ENCODE peak calls at places on chromosomes 12 and 14, in ten cellular contexts. L is stimulated activated naive CD8-positive, alpha-beta T cell treated with anti-CD3 and anti-CD28 coated beads, Interleukin-15, Interleukin-2, amounts not matched to agents 100 U/mL and 50 U/mL, for 24 hours; G is CD8-positive, alpha-beta T cell; C is lower lobe of right lung; J is HepG2; X is naive thymus-derived CD4-positive, alpha-beta T cell; R is foreskin keratinocyte; H is gastroesophageal sphincter; N is effector memory CD8-positive, alpha-beta T cell; P is left colon. S is an unnamed sample.

GRCh38 chr12:54749191-54749818 is 101.1 kb upstream of the DCD start:
- ATAC-seq in N (peak), C (peak), G (peak), R (peak), L (peak), P (peak), J (no peak), X (peak), H (no peak), S (peak)

GRCh38 chr14:50530358-50530757 is 2.0 kb downstream of the MAP4K5 start:
- ATAC-seq in G (no peak), L (no peak), H (no peak), P (no peak), C (no peak), R (no peak), N (no peak), J (no peak), X (no peak), S (no peak)

GRCh38 chr12:1551496-1551895 is 42.9 kb downstream of the FBXL14 start:
- ATAC-seq in G (no peak), J (no peak), P (no peak), R (no peak), L (no peak), C (no peak), N (no peak), X (no peak), H (no peak), S (no peak)

GRCh38 chr14:56118611-56119181 is 485 bp downstream of the PELI2 start:
- ATAC-seq in P (peak), C (peak), G (peak), L (peak), X (peak), R (peak), H (peak), N (peak), J (peak), S (peak)

GRCh38 chr12:47766496-47767196 is 6.4 kb upstream of the SLC48A1 start:
- ATAC-seq in R (no peak), C (peak), H (no peak), G (peak), N (peak), L (peak), J (no peak), P (peak), X (peak), S (no peak)

GRCh38 chr12:1616233-1617066 is 12.6 kb upstream of the WNT5B start:
- ATAC-seq in G (no peak), P (no peak), C (peak), R (peak), N (no peak), X (peak), J (no peak), H (no peak), L (no peak), S (peak)

GRCh38 chr12:88578821-88579518 is 1.3 kb downstream of the KITLG start:
- ATAC-seq in G (no peak), N (no peak), J (peak), X (no peak), R (peak), P (peak), H (no peak), C (peak), L (no peak), S (no peak)

GRCh38 chr12:132695431-132695830 is 8.0 kb downstream of the PXMP2 start:
- ATAC-seq in P (peak), N (no peak), R (peak), J (no peak), X (no peak), H (no peak), L (no peak), G (no peak), C (no peak), S (peak)

GRCh38 chr12:66910366-66910974 is 231.6 kb upstream of the GRIP1 start:
- ATAC-seq in G (no peak), X (peak), P (no peak), J (no peak), L (no peak), H (no peak), R (no peak), C (no peak), N (no peak), S (no peak)

GRCh38 chr12:32312049-32312670 is 87.2 kb upstream of the FGD4 start:
- ATAC-seq in H (no peak), R (peak), G (peak), X (peak), J (peak), L (no peak), N (peak), C (no peak), P (peak), S (peak)

GRCh38 chr12:113820310-113820709 is 145.8 kb downstream of the RBM19 start:
- ATAC-seq in L (no peak), J (no peak), N (no peak), R (no peak), C (no peak), G (no peak), P (no peak), H (no peak), X (no peak), S (no peak)

GRCh38 chr12:132723015-132723763 is 12.5 kb downstream of the PGAM5 start:
- ATAC-seq in L (no peak), C (no peak), P (no peak), J (no peak), X (no peak), R (no peak), H (no peak), G (no peak), N (no peak), S (peak)

GRCh38 chr14:66638688-66639087 is 130.7 kb downstream of the GPHN start:
- ATAC-seq in C (no peak), P (no peak), L (no peak), G (no peak), N (no peak), R (peak), H (no peak), J (no peak), X (no peak), S (no peak)

GRCh38 chr14:101819251-101819990 is 57.9 kb downstream of the PPP2R5C start:
- ATAC-seq in C (no peak), N (peak), P (no peak), J (no peak), G (peak), X (peak), H (no peak), L (no peak), R (no peak), S (no peak)

GRCh38 chr12:62778187-62778586 is 156.8 kb downstream of the PPM1H start:
- ATAC-seq in R (no peak), G (no peak), X (no peak), H (no peak), P (no peak), C (no peak), J (no peak), N (no peak), L (no peak), S (no peak)

GRCh38 chr12:92735131-92735721 is 32.4 kb downstream of the PLEKHG7 start:
- ATAC-seq in X (no peak), P (no peak), L (no peak), G (no peak), H (peak), N (no peak), R (peak), C (peak), J (no peak), S (peak)

GRCh38 chr12:8612629-8613028 is at the start of gene AICDA:
- ATAC-seq in R (no peak), X (no peak), C (no peak), L (no peak), H (no peak), J (no peak), N (no peak), G (no peak), P (no peak), S (no peak)

GRCh38 chr14:49940805-49941421 is 48.0 kb downstream of the ARF6 start:
- ATAC-seq in J (no peak), H (no peak), N (peak), C (no peak), P (no peak), L (no peak), R (no peak), X (peak), G (peak), S (peak)

GRCh38 chr12:108447168-108447840 is 67.8 kb upstream of the FICD start:
- ATAC-seq in N (no peak), J (no peak), H (no peak), P (no peak), X (no peak), G (no peak), L (no peak), C (no peak), R (no peak), S (no peak)

GRCh38 chr12:92244036-92244435 is 98.4 kb upstream of the BTG1 start:
- ATAC-seq in C (peak), P (no peak), L (no peak), G (no peak), J (no peak), H (peak), N (no peak), X (no peak), R (no peak), S (no peak)

GRCh38 chr14:75370416-75371205 is 57.2 kb upstream of the JDP2 start:
- ATAC-seq in H (no peak), X (peak), C (peak), N (no peak), J (no peak), L (no peak), P (no peak), G (no peak), R (no peak), S (no peak)

GRCh38 chr12:80936642-80937390 is 918 bp downstream of the LIN7A start:
- ATAC-seq in G (no peak), R (peak), X (peak), J (peak), N (no peak), P (peak), C (peak), L (no peak), H (peak), S (peak)

GRCh38 chr12:3168223-3168770 is 91.1 kb downstream of the TSPAN9 start:
- ATAC-seq in C (no peak), J (no peak), H (no peak), R (peak), N (no peak), L (peak), G (no peak), X (no peak), P (no peak), S (no peak)

GRCh38 chr14:61627612-61628011 is 67.7 kb upstream of the HIF1A start:
- ATAC-seq in C (no peak), X (no peak), H (no peak), L (peak), J (no peak), N (no peak), G (no peak), R (no peak), P (no peak), S (no peak)

GRCh38 chr12:8840938-8841633 is 18.7 kb downstream of the A2ML1 start:
- ATAC-seq in J (no peak), G (no peak), R (no peak), X (no peak), N (no peak), C (no peak), L (no peak), H (no peak), P (no peak), S (no peak)

GRCh38 chr14:34806257-34806656 is 68.9 kb downstream of the BAZ1A start:
- ATAC-seq in C (no peak), G (no peak), L (no peak), X (no peak), R (no peak), N (no peak), J (no peak), P (no peak), H (no peak), S (no peak)

GRCh38 chr12:107468182-107468581 is 217.4 kb upstream of the PWP1 start:
- ATAC-seq in N (no peak), X (no peak), H (no peak), G (no peak), P (no peak), J (no peak), C (no peak), L (no peak), R (no peak), S (no peak)

GRCh38 chr14:70884595-70885342 is 22.5 kb upstream of the PCNX1 start:
- ATAC-seq in R (peak), C (no peak), L (peak), H (no peak), J (no peak), X (no peak), P (no peak), G (no peak), N (no peak), S (no peak)

GRCh38 chr12:25263594-25263993 is 12.9 kb upstream of the KRAS start:
- ATAC-seq in H (no peak), C (no peak), P (no peak), X (no peak), J (no peak), N (no peak), G (no peak), L (no peak), R (no peak), S (no peak)

GRCh38 chr12:127811988-127812387 is 455.0 kb upstream of the TMEM132C start:
- ATAC-seq in X (no peak), H (peak), L (no peak), R (no peak), N (no peak), P (no peak), C (no peak), J (no peak), G (no peak), S (no peak)

GRCh38 chr14:99270491-99271287 is 1.3 kb downstream of the BCL11B start:
- ATAC-seq in L (no peak), G (no peak), N (peak), R (no peak), J (no peak), X (no peak), P (no peak), C (no peak), H (no peak), S (no peak)

GRCh38 chr14:101843665-101844064 is 82.2 kb downstream of the PPP2R5C start:
- ATAC-seq in C (peak), L (peak), P (no peak), H (no peak), X (peak), N (peak), G (peak), J (no peak), R (no peak), S (peak)

GRCh38 chr14:75539562-75540478 is 17.6 kb downstream of the BATF start:
- ATAC-seq in H (no peak), N (peak), R (no peak), L (peak), X (peak), C (no peak), P (no peak), G (no peak), J (peak), S (no peak)

GRCh38 chr14:31425905-31426304 is 5.6 kb upstream of the HEATR5A start:
- ATAC-seq in J (no peak), N (no peak), H (no peak), X (no peak), R (no peak), P (no peak), C (no peak), G (no peak), L (no peak), S (no peak)

GRCh38 chr14:99905121-99905520 is 111.9 kb downstream of the EML1 start:
- ATAC-seq in C (no peak), L (no peak), X (no peak), P (no peak), H (no peak), J (no peak), N (no peak), R (no peak), G (no peak), S (no peak)

GRCh38 chr14:71403673-71404072 is 496.4 kb downstream of the PCNX1 start:
- ATAC-seq in L (peak), P (peak), J (peak), G (peak), C (peak), H (no peak), N (peak), R (peak), X (peak), S (peak)